ENCODE peak calls at places on chromosome 15, in eight cellular contexts. One of them, this sample, is unnamed.
A peak's percentile ranks its signal among the peaks of the same experiment; 100 is the strongest.

GRCh38 chr15:28017423-28017924 is 81.6 kb downstream of the OCA2 start:
- DNase-seq in ovary: no peak
- DNase-seq in breast epithelium: no peak
- DNase-seq in lower lobe of right lung: no peak
- DNase-seq in Panc1: no peak
- DNase-seq in gastrocnemius medialis: no peak
- DNase-seq in thoracic aorta: no peak
- DNase-seq in heart left ventricle: no peak
- DNase-seq in this sample: no peak

GRCh38 chr15:68658641-68659358 is 80.0 kb downstream of the CORO2B start:
- DNase-seq in lower lobe of right lung: no peak
- DNase-seq in ovary: no peak
- DNase-seq in breast epithelium: peak; percentile 3
- DNase-seq in thoracic aorta: no peak
- DNase-seq in heart left ventricle: no peak
- DNase-seq in Panc1: no peak
- DNase-seq in gastrocnemius medialis: no peak
- DNase-seq in this sample: no peak

GRCh38 chr15:60095711-60096110 is 91.6 kb downstream of the FOXB1 start:
- DNase-seq in lower lobe of right lung: no peak
- DNase-seq in ovary: no peak
- DNase-seq in Panc1: no peak
- DNase-seq in heart left ventricle: no peak
- DNase-seq in breast epithelium: no peak
- DNase-seq in gastrocnemius medialis: no peak
- DNase-seq in thoracic aorta: no peak
- DNase-seq in this sample: no peak

GRCh38 chr15:42286445-42287029 is 13.3 kb upstream of the TMEM87A start:
- DNase-seq in breast epithelium: no peak
- DNase-seq in heart left ventricle: no peak
- DNase-seq in lower lobe of right lung: no peak
- DNase-seq in gastrocnemius medialis: no peak
- DNase-seq in thoracic aorta: no peak
- DNase-seq in ovary: no peak
- DNase-seq in Panc1: no peak
- DNase-seq in this sample: no peak

GRCh38 chr15:30859091-30859874 is 44.4 kb upstream of the FAN1 start:
- DNase-seq in heart left ventricle: no peak
- DNase-seq in breast epithelium: no peak
- DNase-seq in ovary: no peak
- DNase-seq in lower lobe of right lung: no peak
- DNase-seq in thoracic aorta: no peak
- DNase-seq in Panc1: peak; percentile 18
- DNase-seq in gastrocnemius medialis: no peak
- DNase-seq in this sample: no peak

GRCh38 chr15:40441012-40441735 is 421 bp downstream of the BAHD1 start:
- DNase-seq in lower lobe of right lung: peak; percentile 61
- DNase-seq in Panc1: no peak
- DNase-seq in thoracic aorta: no peak
- DNase-seq in heart left ventricle: no peak
- DNase-seq in ovary: no peak
- DNase-seq in gastrocnemius medialis: no peak
- DNase-seq in breast epithelium: no peak
- DNase-seq in this sample: no peak

GRCh38 chr15:66779331-66780009 is 77.4 kb downstream of the SMAD6 start:
- DNase-seq in thoracic aorta: no peak
- DNase-seq in breast epithelium: no peak
- DNase-seq in ovary: no peak
- DNase-seq in gastrocnemius medialis: no peak
- DNase-seq in heart left ventricle: no peak
- DNase-seq in lower lobe of right lung: no peak
- DNase-seq in Panc1: no peak
- DNase-seq in this sample: no peak

GRCh38 chr15:40003491-40003916 is 35.5 kb downstream of the SRP14 start:
- DNase-seq in gastrocnemius medialis: no peak
- DNase-seq in thoracic aorta: no peak
- DNase-seq in breast epithelium: no peak
- DNase-seq in heart left ventricle: no peak
- DNase-seq in ovary: no peak
- DNase-seq in lower lobe of right lung: no peak
- DNase-seq in Panc1: no peak
- DNase-seq in this sample: no peak

GRCh38 chr15:94033683-94034020 is 197.7 kb upstream of the MCTP2 start:
- DNase-seq in thoracic aorta: no peak
- DNase-seq in lower lobe of right lung: no peak
- DNase-seq in gastrocnemius medialis: no peak
- DNase-seq in Panc1: no peak
- DNase-seq in breast epithelium: no peak
- DNase-seq in ovary: no peak
- DNase-seq in heart left ventricle: no peak
- DNase-seq in this sample: no peak

GRCh38 chr15:68450192-68450591 is 18.2 kb upstream of the ITGA11 start:
- DNase-seq in thoracic aorta: no peak
- DNase-seq in gastrocnemius medialis: no peak
- DNase-seq in heart left ventricle: peak; percentile 22
- DNase-seq in lower lobe of right lung: no peak
- DNase-seq in ovary: no peak
- DNase-seq in Panc1: no peak
- DNase-seq in breast epithelium: no peak
- DNase-seq in this sample: no peak

GRCh38 chr15:53580371-53580770 is 179.1 kb downstream of the WDR72 start:
- DNase-seq in thoracic aorta: no peak
- DNase-seq in ovary: no peak
- DNase-seq in heart left ventricle: no peak
- DNase-seq in Panc1: no peak
- DNase-seq in lower lobe of right lung: no peak
- DNase-seq in gastrocnemius medialis: no peak
- DNase-seq in breast epithelium: no peak
- DNase-seq in this sample: no peak

GRCh38 chr15:47185222-47185800 is 532.0 kb upstream of the SEMA6D start:
- DNase-seq in thoracic aorta: no peak
- DNase-seq in gastrocnemius medialis: no peak
- DNase-seq in Panc1: no peak
- DNase-seq in breast epithelium: no peak
- DNase-seq in ovary: no peak
- DNase-seq in lower lobe of right lung: no peak
- DNase-seq in heart left ventricle: no peak
- DNase-seq in this sample: no peak

GRCh38 chr15:40263036-40263754 is 19.7 kb downstream of the ANKRD63 start:
- DNase-seq in gastrocnemius medialis: no peak
- DNase-seq in Panc1: no peak
- DNase-seq in heart left ventricle: no peak
- DNase-seq in thoracic aorta: no peak
- DNase-seq in breast epithelium: no peak
- DNase-seq in ovary: no peak
- DNase-seq in lower lobe of right lung: no peak
- DNase-seq in this sample: no peak

GRCh38 chr15:34217587-34218225 is 7.1 kb upstream of the EMC4 start:
- DNase-seq in gastrocnemius medialis: no peak
- DNase-seq in breast epithelium: no peak
- DNase-seq in heart left ventricle: no peak
- DNase-seq in Panc1: no peak
- DNase-seq in thoracic aorta: no peak
- DNase-seq in lower lobe of right lung: no peak
- DNase-seq in ovary: no peak
- DNase-seq in this sample: no peak

DNA sequence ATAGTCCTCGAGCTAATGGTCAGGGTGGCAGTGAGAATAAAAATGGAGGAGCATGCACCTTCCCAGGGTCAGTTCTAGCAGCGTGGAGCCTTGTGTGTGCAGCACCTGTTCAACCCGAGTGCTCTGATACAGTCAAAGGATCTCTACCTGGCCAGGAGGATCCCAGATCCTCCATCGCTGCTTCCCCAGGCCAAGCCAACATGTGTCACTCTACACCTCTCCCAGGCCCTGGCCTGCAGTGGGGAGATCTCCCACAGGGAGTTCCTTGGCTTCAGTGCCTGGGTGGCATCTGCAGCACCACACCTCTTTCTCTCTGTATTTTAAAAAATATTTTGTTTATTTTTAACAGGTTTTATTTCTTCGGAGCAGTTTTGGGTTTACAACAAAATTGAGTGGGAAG is 414.8 kb upstream of the C2CD4B start:
- DNase-seq in Panc1: no peak
- DNase-seq in ovary: no peak
- DNase-seq in thoracic aorta: no peak
- DNase-seq in lower lobe of right lung: no peak
- DNase-seq in heart left ventricle: no peak
- DNase-seq in gastrocnemius medialis: no peak
- DNase-seq in breast epithelium: no peak
- DNase-seq in this sample: no peak
- H3K4me3 ChIP-seq in Panc1: no peak overlapping the region
- H3K4me3 ChIP-seq in ovary: no peak overlapping the region
- H3K4me3 ChIP-seq in thoracic aorta: no peak overlapping the region
- H3K4me3 ChIP-seq in lower lobe of right lung: no peak overlapping the region
- H3K4me3 ChIP-seq in heart left ventricle: no peak overlapping the region
- H3K4me3 ChIP-seq in gastrocnemius medialis: no peak overlapping the region
- H3K4me3 ChIP-seq in breast epithelium: no peak overlapping the region
- H3K4me3 ChIP-seq in this sample: no peak overlapping the region

GRCh38 chr15:89492934-89493631 is 3.3 kb downstream of the RHCG start:
- DNase-seq in ovary: peak; percentile 9
- DNase-seq in breast epithelium: no peak
- DNase-seq in lower lobe of right lung: no peak
- DNase-seq in heart left ventricle: no peak
- DNase-seq in Panc1: no peak
- DNase-seq in gastrocnemius medialis: no peak
- DNase-seq in thoracic aorta: no peak
- DNase-seq in this sample: no peak
- H3K4me1 ChIP-seq in ovary: peaks cover 4% of the 10 kb centered on the region
- H3K4me1 ChIP-seq in breast epithelium: no peaks in the 10 kb centered on the region
- H3K4me1 ChIP-seq in lower lobe of right lung: peaks cover 7% of the 10 kb centered on the region
- H3K4me1 ChIP-seq in heart left ventricle: peaks cover 7% of the 10 kb centered on the region
- H3K4me1 ChIP-seq in Panc1: peaks cover 16% of the 10 kb centered on the region
- H3K4me1 ChIP-seq in gastrocnemius medialis: no peaks in the 10 kb centered on the region
- H3K4me1 ChIP-seq in thoracic aorta: peaks cover 8% of the 10 kb centered on the region
- H3K4me1 ChIP-seq in this sample: peaks cover 15% of the 10 kb centered on the region

GRCh38 chr15:44208956-44209355 is 13.9 kb upstream of the FRMD5 start:
- DNase-seq in lower lobe of right lung: no peak
- DNase-seq in gastrocnemius medialis: no peak
- DNase-seq in Panc1: no peak
- DNase-seq in thoracic aorta: no peak
- DNase-seq in heart left ventricle: no peak
- DNase-seq in ovary: no peak
- DNase-seq in breast epithelium: no peak
- DNase-seq in this sample: no peak

GRCh38 chr15:44207643-44208042 is 12.6 kb upstream of the FRMD5 start:
- DNase-seq in ovary: no peak
- DNase-seq in thoracic aorta: no peak
- DNase-seq in heart left ventricle: no peak
- DNase-seq in Panc1: no peak
- DNase-seq in lower lobe of right lung: no peak
- DNase-seq in gastrocnemius medialis: no peak
- DNase-seq in breast epithelium: no peak
- DNase-seq in this sample: no peak
- H3K27ac ChIP-seq in ovary: no peak overlapping the region
- H3K27ac ChIP-seq in thoracic aorta: no peak overlapping the region
- H3K27ac ChIP-seq in heart left ventricle: no peak overlapping the region
- H3K27ac ChIP-seq in Panc1: no peak overlapping the region
- H3K27ac ChIP-seq in lower lobe of right lung: no peak overlapping the region
- H3K27ac ChIP-seq in gastrocnemius medialis: no peak overlapping the region
- H3K27ac ChIP-seq in breast epithelium: no peak overlapping the region
- H3K27ac ChIP-seq in this sample: no peak overlapping the region

DNA sequence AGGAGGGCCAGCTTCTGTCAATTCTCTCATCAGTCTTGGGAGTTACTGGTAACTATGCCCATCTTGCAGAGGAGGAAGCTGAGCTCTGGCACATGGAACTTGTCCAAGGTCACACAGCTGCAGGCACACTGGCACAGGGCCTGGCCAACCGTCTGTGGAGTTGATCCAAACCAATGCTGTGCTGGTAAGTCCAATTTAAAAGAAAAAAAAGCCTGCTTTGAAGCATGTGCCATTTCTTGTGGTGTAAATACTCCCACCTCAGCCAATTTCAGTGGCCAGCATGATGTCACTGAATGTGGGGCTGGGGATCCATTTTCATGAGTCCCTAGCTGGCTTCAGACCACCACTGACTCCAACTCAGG is 83.4 kb downstream of the CHSY1 start:
- DNase-seq in heart left ventricle: no peak
- DNase-seq in thoracic aorta: peak; percentile 48
- DNase-seq in lower lobe of right lung: no peak
- DNase-seq in ovary: no peak
- DNase-seq in breast epithelium: no peak
- DNase-seq in gastrocnemius medialis: peak; percentile 26
- DNase-seq in Panc1: no peak
- DNase-seq in this sample: no peak
- H3K4me3 ChIP-seq in heart left ventricle: no peak overlapping the region
- H3K4me3 ChIP-seq in thoracic aorta: peak overlapping the region; percentile 59
- H3K4me3 ChIP-seq in lower lobe of right lung: peak overlapping the region; percentile 16
- H3K4me3 ChIP-seq in ovary: no peak overlapping the region
- H3K4me3 ChIP-seq in breast epithelium: peak overlapping the region; percentile 41
- H3K4me3 ChIP-seq in gastrocnemius medialis: no peak overlapping the region
- H3K4me3 ChIP-seq in Panc1: no peak overlapping the region
- H3K4me3 ChIP-seq in this sample: no peak overlapping the region

GRCh38 chr15:81992523-81992922 is 53.3 kb downstream of the MEX3B start:
- DNase-seq in heart left ventricle: no peak
- DNase-seq in ovary: no peak
- DNase-seq in Panc1: no peak
- DNase-seq in breast epithelium: no peak
- DNase-seq in gastrocnemius medialis: no peak
- DNase-seq in thoracic aorta: no peak
- DNase-seq in lower lobe of right lung: no peak
- DNase-seq in this sample: no peak
- H3K4me1 ChIP-seq in heart left ventricle: no peaks in the 10 kb centered on the region
- H3K4me1 ChIP-seq in ovary: no peaks in the 10 kb centered on the region
- H3K4me1 ChIP-seq in Panc1: no peaks in the 10 kb centered on the region
- H3K4me1 ChIP-seq in breast epithelium: no peaks in the 10 kb centered on the region
- H3K4me1 ChIP-seq in gastrocnemius medialis: no peaks in the 10 kb centered on the region
- H3K4me1 ChIP-seq in thoracic aorta: no peaks in the 10 kb centered on the region
- H3K4me1 ChIP-seq in lower lobe of right lung: no peaks in the 10 kb centered on the region
- H3K4me1 ChIP-seq in this sample: no peaks in the 10 kb centered on the region

GRCh38 chr15:78944669-78945407 is at the start of gene CTSH:
- DNase-seq in Panc1: no peak
- DNase-seq in thoracic aorta: no peak
- DNase-seq in breast epithelium: peak; percentile 67
- DNase-seq in ovary: peak; percentile 82
- DNase-seq in lower lobe of right lung: peak; percentile 94
- DNase-seq in heart left ventricle: peak; percentile 86
- DNase-seq in gastrocnemius medialis: peak; percentile 47
- DNase-seq in this sample: no peak
- H3K27ac ChIP-seq in Panc1: peak within 1 kb of the TSS; percentile 84
- H3K27ac ChIP-seq in thoracic aorta: peak within 1 kb of the TSS; percentile 16
- H3K27ac ChIP-seq in breast epithelium: peak within 1 kb of the TSS; percentile 75
- H3K27ac ChIP-seq in ovary: peak within 1 kb of the TSS; percentile 45
- H3K27ac ChIP-seq in lower lobe of right lung: peak within 1 kb of the TSS; percentile 86
- H3K27ac ChIP-seq in heart left ventricle: peak within 1 kb of the TSS; percentile 70
- H3K27ac ChIP-seq in gastrocnemius medialis: peak within 1 kb of the TSS; percentile 80
- H3K27ac ChIP-seq in this sample: peak within 1 kb of the TSS; percentile 76

This sample was measured in right atrium auricular region.